ENCODE peak calls at places on chromosomes 4 and X, in six cellular contexts. N is RKO; R is CD8-positive, alpha-beta memory T cell; A is pancreas; B is fibroblast of the aortic adventitia; Z is GM03348. P is an unnamed sample.

GRCh38 chr4:181008164-181008563 is 1235.0 kb upstream of the TENM3 start:
- DNase-seq in N (no peak), R (no peak), A (no peak), B (peak), Z (no peak), P (no peak)

GRCh38 chr4:176191974-176192373 is 3.4 kb downstream of the SPATA4 start:
- DNase-seq in N (no peak), R (no peak), A (no peak), B (peak), Z (no peak), P (no peak)

GRCh38 chrX:25650216-25650615 is 487.9 kb upstream of the MAGEB18 start:
- DNase-seq in N (no peak), R (no peak), A (no peak), B (peak), Z (no peak), P (no peak)

GRCh38 chr4:110005461-110006056 is 92.9 kb downstream of the EGF start:
- DNase-seq in N (peak), R (no peak), A (no peak), B (peak), Z (peak), P (peak)

GRCh38 chrX:69158166-69159040 is 6.8 kb downstream of the PJA1 start:
- DNase-seq in N (peak), R (no peak), A (peak), B (peak), Z (peak), P (no peak)

GRCh38 chr4:4685810-4686209 is 144.0 kb upstream of the STX18 start:
- DNase-seq in N (no peak), R (no peak), A (no peak), B (peak), Z (no peak), P (no peak)

GRCh38 chr4:1377606-1378261 is 28.5 kb downstream of the NKX1-1 start:
- DNase-seq in N (no peak), R (peak), A (peak), B (no peak), Z (no peak), P (no peak)

GRCh38 chr4:135573251-135573650 is 1371.7 kb upstream of the PABPC4L start:
- DNase-seq in N (no peak), R (no peak), A (no peak), B (no peak), Z (no peak), P (no peak)

GRCh38 chr4:114027596-114027995 is 48.1 kb upstream of the ARSJ start:
- DNase-seq in N (no peak), R (no peak), A (no peak), B (no peak), Z (no peak), P (no peak)

GRCh38 chr4:94976371-94977011 is 218.7 kb downstream of the BMPR1B start:
- DNase-seq in N (no peak), R (no peak), A (no peak), B (peak), Z (peak), P (no peak)

GRCh38 chrX:39850209-39850608 is 247.5 kb downstream of the BCOR start:
- DNase-seq in N (no peak), R (no peak), A (no peak), B (no peak), Z (no peak), P (no peak)

GRCh38 chr4:6990661-6991060 is 52.5 kb upstream of the TADA2B start:
- DNase-seq in N (no peak), R (no peak), A (no peak), B (no peak), Z (no peak), P (no peak)

GRCh38 chrX:150482537-150483217 is 85.7 kb upstream of the MTM1 start:
- DNase-seq in N (peak), R (peak), A (no peak), B (peak), Z (peak), P (no peak)

GRCh38 chrX:137227164-137227563 is 193.4 kb upstream of the GPR101 start:
- DNase-seq in N (no peak), R (no peak), A (no peak), B (no peak), Z (no peak), P (no peak)

P was measured in GF-D8.